ENCODE peak calls at places on chromosomes 16 and 17, in four cellular contexts. Q is OCI-LY7, R is HCT116, M is neural progenitor cell. Z is an unnamed sample.

GRCh38 chr17:40596261-40596919 is 31.1 kb upstream of the CCR7 start:
- DNase-seq in Q (peak), M (no peak), R (peak), Z (peak)

GRCh38 chr16:52537463-52537862 is 9.5 kb downstream of the TOX3 start:
- DNase-seq in M (no peak), Q (no peak), R (no peak), Z (no peak)

GRCh38 chr17:16866436-16866835 is 105.5 kb downstream of the TNFRSF13B start:
- DNase-seq in M (no peak), Q (no peak), R (no peak), Z (no peak)

GRCh38 chr17:17144916-17145665 is 61.0 kb downstream of the PLD6 start:
- DNase-seq in M (no peak), R (no peak), Q (no peak), Z (no peak)

GRCh38 chr17:7582401-7583252 is 1.0 kb upstream of the MPDU1 start:
- DNase-seq in R (no peak), M (no peak), Q (no peak), Z (no peak)

GRCh38 chr17:17790673-17791464 is 45.9 kb downstream of the SREBF1 start:
- DNase-seq in M (no peak), Q (no peak), R (no peak), Z (peak)

GRCh38 chr16:27382187-27382855 is 19.7 kb upstream of the IL21R start:
- DNase-seq in Q (peak), R (no peak), M (no peak), Z (no peak)

GRCh38 chr17:47279062-47279801 is 25.6 kb downstream of the ITGB3 start:
- DNase-seq in Q (peak), M (no peak), R (no peak), Z (no peak)

GRCh38 chr17:75088902-75089417 is 1.2 kb downstream of the SLC16A5 start:
- DNase-seq in Q (no peak), R (no peak), M (no peak), Z (no peak)

GRCh38 chr16:5011637-5012036 is 22.1 kb downstream of the NAGPA start:
- DNase-seq in R (no peak), Q (no peak), M (no peak), Z (no peak)

GRCh38 chr17:77089118-77089477 is 51.7 kb upstream of the SEC14L1 start:
- DNase-seq in M (no peak), R (no peak), Q (peak), Z (no peak)

GRCh38 chr16:59887856-59888255 is 1153.7 kb upstream of the GOT2 start:
- DNase-seq in Q (no peak), R (no peak), M (no peak), Z (no peak)

GRCh38 chr17:79950306-79950705 is 85.4 kb downstream of the TBC1D16 start:
- DNase-seq in R (no peak), Q (no peak), M (peak), Z (peak)

GRCh38 chr17:83081561-83082201 is 2.3 kb downstream of the METRNL start:
- DNase-seq in M (no peak), Q (no peak), R (no peak), Z (no peak)

GRCh38 chr17:5467416-5467815 is 1.4 kb downstream of the DHX33 start:
- DNase-seq in R (no peak), M (peak), Q (no peak), Z (peak)

GRCh38 chr17:17387017-17387416 is 83.8 kb downstream of the NT5M start:
- DNase-seq in R (peak), Q (no peak), M (no peak), Z (no peak)

GRCh38 chr17:55168970-55169687 is 95.6 kb upstream of the HLF start:
- DNase-seq in Q (peak), M (no peak), R (no peak), Z (no peak)

GRCh38 chr16:87564524-87564778 is 37.9 kb upstream of the JPH3 start:
- DNase-seq in R (no peak), M (no peak), Q (no peak), Z (no peak)

GRCh38 chr16:16000685-16001084 is 51.3 kb downstream of the ABCC1 start:
- DNase-seq in Q (no peak), M (no peak), R (no peak), Z (no peak)

GRCh38 chr16:11674818-11675560 is 6.7 kb downstream of the SNN start:
- DNase-seq in R (peak), Q (no peak), M (no peak), Z (no peak)

GRCh38 chr17:72719582-72720493 is 372.6 kb downstream of the SLC39A11 start:
- DNase-seq in Q (no peak), R (no peak), M (no peak), Z (no peak)

GRCh38 chr16:49466529-49466831 is 92.9 kb downstream of the C16orf78 start:
- DNase-seq in R (no peak), Q (no peak), M (no peak), Z (no peak)

GRCh38 chr16:22888791-22889190 is 74.8 kb downstream of the HS3ST2 start:
- DNase-seq in R (no peak), M (peak), Q (no peak), Z (no peak)

GRCh38 chr17:80219777-80220708 is at the start of the genes SGSH and SLC26A11:
- DNase-seq in Q (peak), M (peak), R (peak), Z (peak)

GRCh38 chr16:6020162-6020980 is 922.8 kb upstream of the EEF2KMT start:
- DNase-seq in R (no peak), Q (no peak), M (peak), Z (peak)

GRCh38 chr17:81870155-81870977 is 771 bp downstream of the ARHGDIA start:
- DNase-seq in R (no peak), M (peak), Q (peak), Z (peak)

GRCh38 chr17:22454070-22454999 is 762.0 kb downstream of the KCNJ18 start:
- DNase-seq in M (no peak), R (no peak), Q (no peak), Z (no peak)

GRCh38 chr16:17302620-17303019 is 168.1 kb downstream of the XYLT1 start:
- DNase-seq in R (no peak), M (no peak), Q (no peak), Z (no peak)

GRCh38 chr17:73801455-73802100 is 157.3 kb upstream of the SDK2 start:
- DNase-seq in R (no peak), M (no peak), Q (no peak), Z (no peak)

GRCh38 chr16:3131755-3132377 is 3.0 kb upstream of the ZNF213 start:
- DNase-seq in R (no peak), Q (peak), M (peak), Z (peak)

GRCh38 chr16:11254913-11255736 is 879 bp downstream of the SOCS1 start:
- DNase-seq in M (peak), Q (peak), R (no peak), Z (peak)

GRCh38 chr17:31680126-31680525 is 178.9 kb downstream of the COPRS start:
- DNase-seq in R (no peak), Q (no peak), M (no peak), Z (no peak)

GRCh38 chr16:19523559-19524355 is at the start of gene CCP110:
- DNase-seq in Q (peak), M (peak), R (peak), Z (peak)

GRCh38 chr17:58318065-58318481 is 10.5 kb downstream of the TSPOAP1 start:
- DNase-seq in Q (no peak), R (no peak), M (no peak), Z (no peak)

DNA sequence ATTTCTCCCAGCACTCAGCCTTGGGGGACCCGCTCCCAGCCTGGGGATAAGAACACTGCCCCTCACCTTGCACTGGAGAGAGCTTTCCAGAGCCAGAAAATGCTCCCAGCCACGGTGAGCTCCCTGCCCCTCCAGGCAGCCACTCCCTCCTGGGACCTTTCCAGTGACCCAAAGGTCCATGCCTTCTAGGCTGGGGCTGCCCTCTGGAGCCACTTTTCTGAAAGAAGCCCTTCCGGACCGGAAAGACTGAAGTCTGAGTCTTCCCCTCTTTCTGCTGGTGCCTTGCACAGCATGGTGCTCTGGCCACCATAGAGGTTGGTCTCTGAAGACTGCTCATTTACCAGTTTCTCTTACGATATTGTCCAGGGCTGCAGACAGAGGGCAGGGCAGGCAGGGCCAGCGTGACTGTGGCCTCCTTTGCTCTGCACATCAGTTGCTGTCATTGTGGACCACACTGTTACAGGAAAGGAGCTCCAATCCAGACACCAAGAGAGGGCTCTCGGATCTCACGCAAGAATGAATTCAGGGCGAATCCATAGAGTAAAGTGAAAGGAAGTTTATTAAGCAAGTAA is 7.1 kb upstream of the ABCC12 start:
- DNase-seq in M (no peak), R (no peak), Q (no peak), Z (no peak)
- TF ChIP-seq CTCF in M (no peak), R (no peak), Q (no peak), Z (no peak)

GRCh38 chr16:56424791-56425438 is 430 bp downstream of the AMFR start:
- DNase-seq in M (no peak), Q (no peak), R (no peak), Z (peak)
- TF ChIP-seq EZH2phosphoT487 in M (no peak), Q (no peak), R (no peak), Z (no peak)

GRCh38 chr17:62179525-62180161 is 114.6 kb upstream of the MED13 start:
- DNase-seq in R (peak), Q (no peak), M (no peak), Z (no peak)
- TF ChIP-seq CTCF in R (peak), Q (no peak), M (no peak), Z (peak)

DNA sequence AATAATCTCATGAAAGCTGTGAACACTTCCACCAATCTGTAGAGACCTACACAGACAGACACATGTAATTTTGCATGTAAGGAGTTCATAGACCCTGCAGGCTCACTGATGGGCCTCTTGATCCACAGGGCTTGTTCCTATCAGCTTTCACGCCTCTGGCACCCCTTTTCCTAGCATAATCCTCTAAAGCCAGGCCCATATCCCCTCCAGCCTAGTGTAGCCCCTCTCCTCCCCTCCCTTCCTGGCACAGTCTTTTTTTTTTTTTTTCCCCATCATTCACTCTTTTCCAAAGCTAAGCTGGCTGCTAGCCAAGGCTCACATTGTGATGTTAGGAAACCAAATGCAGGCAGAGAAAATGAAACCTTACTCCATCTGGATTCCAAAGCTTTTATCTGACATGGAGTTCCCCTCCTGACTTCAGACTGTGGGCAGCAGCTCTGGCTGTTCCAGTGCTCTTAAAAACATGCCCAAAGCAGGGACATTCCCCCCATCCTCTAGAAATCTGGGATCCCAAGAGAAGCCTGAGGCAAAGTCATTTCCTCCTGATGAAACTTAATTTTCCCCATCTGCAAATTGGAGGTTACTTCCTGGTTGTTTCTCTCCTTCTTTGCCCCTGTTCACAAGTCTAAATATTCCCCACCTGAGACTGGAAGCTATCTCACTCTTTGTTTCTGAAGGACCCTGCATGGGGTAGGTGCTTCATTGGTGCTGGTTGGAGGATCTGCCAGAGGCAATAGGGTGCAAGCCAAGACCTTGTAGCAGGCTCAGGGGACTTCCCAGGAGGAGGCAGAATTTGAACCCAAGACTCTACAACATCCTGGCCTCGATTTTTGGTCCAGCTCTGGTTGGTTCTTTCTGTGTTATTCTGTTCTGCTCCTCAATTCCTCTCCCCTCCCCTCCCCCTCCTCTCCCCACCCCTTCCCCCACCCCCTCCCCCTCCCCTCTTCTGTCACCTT is 9.9 kb upstream of the CCL5 start:
- DNase-seq in Q (no peak), R (no peak), M (peak), Z (peak)
- TF ChIP-seq EZH2phosphoT487 in Q (no peak), R (no peak), M (no peak), Z (no peak)

DNA sequence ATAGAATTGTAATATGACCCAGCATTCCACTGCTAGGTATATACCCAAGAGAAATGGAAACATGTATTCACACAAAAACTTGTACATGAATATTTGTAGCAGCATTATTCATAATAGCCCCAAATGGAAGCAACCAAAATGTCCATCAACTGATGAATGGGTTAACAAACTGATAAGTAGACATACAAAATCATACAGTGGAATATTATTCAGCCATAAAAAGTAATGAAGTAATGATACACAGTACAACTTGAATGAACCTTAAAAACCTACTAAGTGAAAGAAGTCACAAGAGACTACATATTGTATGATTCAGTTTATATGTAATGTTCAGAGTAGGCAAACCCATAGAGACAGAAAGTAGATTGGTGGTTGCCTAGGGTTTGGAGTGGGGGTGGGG is 40.5 kb upstream of the GOSR1 start:
- DNase-seq in R (no peak), M (no peak), Q (no peak), Z (no peak)
- TF ChIP-seq CTCF in R (no peak), M (no peak), Q (no peak), Z (no peak)

DNA sequence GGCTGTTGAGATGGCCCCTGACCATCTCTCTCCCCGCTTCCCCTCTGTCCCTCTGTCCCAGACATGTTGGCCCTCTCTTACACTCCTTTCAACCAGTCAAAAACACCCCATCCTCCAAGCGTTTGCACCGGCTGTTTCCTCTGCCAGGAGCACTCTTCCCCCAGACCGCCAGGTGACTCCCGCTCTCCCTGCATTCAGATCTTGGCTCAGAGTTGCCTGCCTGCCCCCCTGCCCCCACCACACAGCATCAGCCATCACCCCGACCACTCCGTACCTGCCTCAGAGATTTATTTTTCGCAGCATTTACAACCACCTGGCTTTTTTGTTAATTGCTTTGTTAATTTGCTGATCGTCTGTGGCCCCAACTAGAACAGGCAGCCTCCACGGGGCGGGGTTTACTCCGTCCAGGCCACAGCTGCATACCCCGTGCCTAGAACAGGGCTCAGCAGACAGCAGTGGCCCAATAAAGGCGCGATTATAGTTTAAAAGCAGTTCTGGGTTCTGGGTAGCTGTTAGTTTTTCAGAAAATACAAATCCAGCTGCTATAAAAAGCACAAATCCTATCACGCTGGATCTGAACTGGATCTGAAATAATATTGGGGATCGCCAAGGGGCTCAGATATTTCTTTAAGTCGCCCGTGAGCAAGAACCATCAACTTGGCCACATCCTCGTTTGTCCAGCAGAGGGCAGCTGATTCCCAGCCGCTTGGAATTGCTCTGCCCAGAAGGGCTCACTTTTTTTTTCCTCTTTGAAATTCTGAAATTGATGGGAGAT is 173.6 kb downstream of the IRF8 start:
- DNase-seq in R (peak), Q (peak), M (peak), Z (peak)
- TF ChIP-seq EZH2phosphoT487 in R (no peak), Q (no peak), M (no peak), Z (no peak)